ENCODE peak calls at places on chromosomes 7 and 10, in nine cellular contexts. G, A, J, P, S, M, K, V and Y are unnamed samples.

GRCh38 chr7:18345641-18346234 is 149.8 kb upstream of the HDAC9 start:
- DNase-seq in S (peak; percentile 29), K (peak; percentile 71), A (peak; percentile 57), M (peak; percentile 57), P (peak; percentile 35), J (peak; percentile 6), G (peak; percentile 46), V (no peak), Y (peak; percentile 84)

GRCh38 chr7:31811650-31812461 is 124.8 kb downstream of the PPP1R17 start:
- DNase-seq in K (no peak), V (no peak), P (no peak), J (peak; percentile 61), S (no peak), A (no peak), G (peak; percentile 75), M (peak; percentile 50), Y (peak; percentile 35)

GRCh38 chr10:68560201-68560915 is at the start of gene TET1:
- DNase-seq in S (peak; percentile 90), J (peak; percentile 36), K (peak; percentile 94), G (peak; percentile 59), A (peak; percentile 90), P (peak; percentile 64), M (peak; percentile 75), V (no peak), Y (peak; percentile 58)

GRCh38 chr10:97188234-97188847 is 2.6 kb upstream of the SLIT1 start:
- DNase-seq in M (no peak), S (no peak), V (no peak), K (no peak), P (no peak), A (no peak), J (no peak), G (no peak), Y (no peak)

GRCh38 chr7:81934596-81935301 is 164.9 kb upstream of the HGF start:
- DNase-seq in V (no peak), P (no peak), S (no peak), G (no peak), A (no peak), K (no peak), M (no peak), J (no peak), Y (no peak)

GRCh38 chr7:142612264-142612881 is 136.9 kb upstream of the PRSS1 start:
- DNase-seq in K (no peak), G (peak; percentile 45), M (peak; percentile 21), A (no peak), J (peak; percentile 17), S (no peak), V (no peak), P (no peak), Y (no peak)

GRCh38 chr7:132437730-132438129 is 138.5 kb downstream of the PLXNA4 start:
- DNase-seq in G (no peak), J (no peak), K (no peak), A (no peak), S (no peak), V (no peak), M (no peak), P (no peak), Y (no peak)

GRCh38 chr10:69345402-69345801 is 67.1 kb downstream of the HK1 start:
- DNase-seq in J (no peak), A (no peak), M (no peak), G (no peak), V (no peak), P (no peak), K (no peak), S (no peak), Y (no peak)

GRCh38 chr10:3500408-3500856 is 284.6 kb downstream of the KLF6 start:
- DNase-seq in K (peak; percentile 94), V (peak; percentile 21), S (no peak), M (peak; percentile 95), J (peak; percentile 98), G (peak; percentile 90), A (peak; percentile 89), P (peak; percentile 88), Y (peak; percentile 100)

GRCh38 chr10:3142146-3142875 is 30.3 kb downstream of the PITRM1 start:
- DNase-seq in J (no peak), G (no peak), V (no peak), M (no peak), S (no peak), A (no peak), K (no peak), P (no peak), Y (no peak)

GRCh38 chr10:124652200-124652599 is 92.0 kb downstream of the FAM53B start:
- DNase-seq in K (no peak), V (no peak), A (no peak), G (no peak), S (no peak), P (no peak), M (no peak), J (no peak), Y (no peak)
- H3K4me1 ChIP-seq in K (peaks cover 8% of the 10 kb centered on the region), V (peaks cover 52% of the 10 kb centered on the region), A (peaks cover 8% of the 10 kb centered on the region), G (peaks cover 22% of the 10 kb centered on the region), S (peaks cover 34% of the 10 kb centered on the region), P (peaks cover 40% of the 10 kb centered on the region), M (peaks cover 19% of the 10 kb centered on the region), J (peaks cover 30% of the 10 kb centered on the region), Y (peaks cover 8% of the 10 kb centered on the region)

DNA sequence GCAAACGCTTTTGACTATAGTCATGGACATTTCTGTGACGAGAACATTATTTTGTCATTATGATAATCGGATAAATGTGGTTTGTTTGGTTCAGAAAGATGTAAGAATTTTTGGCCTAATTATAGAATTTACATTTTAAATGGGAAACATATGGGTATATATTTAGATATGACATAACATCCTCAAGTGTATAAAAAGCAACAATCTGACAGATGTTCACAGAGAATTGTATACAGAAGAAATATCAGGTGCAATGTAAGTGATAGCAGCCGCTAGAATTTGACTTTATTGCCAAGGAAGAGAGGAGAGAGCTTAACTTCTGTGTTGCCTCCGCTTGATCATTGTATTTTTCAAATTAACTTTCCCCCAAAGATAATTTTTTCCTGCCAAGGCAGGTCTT is 186.4 kb upstream of the PRKCQ start:
- DNase-seq in M (peak; percentile 58), K (no peak), S (no peak), J (no peak), A (no peak), P (no peak), V (no peak), G (peak; percentile 50), Y (no peak)
- H3K9ac ChIP-seq in M (no peak overlapping the region), K (no peak overlapping the region), S (no peak overlapping the region), J (no peak overlapping the region), A (no peak overlapping the region), P (no peak overlapping the region), V (no peak overlapping the region), G (no peak overlapping the region), Y (no peak overlapping the region)

GRCh38 chr7:2105917-2106316 is 126.8 kb downstream of the MAD1L1 start:
- DNase-seq in M (no peak), K (peak; percentile 59), P (no peak), S (peak; percentile 94), G (no peak), V (no peak), A (no peak), J (no peak), Y (no peak)

GRCh38 chr7:2106506-2106905 is 126.2 kb downstream of the MAD1L1 start:
- DNase-seq in V (no peak), A (no peak), K (no peak), J (no peak), M (no peak), P (no peak), G (no peak), S (no peak), Y (no peak)

GRCh38 chr7:2105280-2105679 is 127.5 kb downstream of the MAD1L1 start:
- DNase-seq in K (no peak), P (no peak), V (no peak), G (no peak), J (no peak), A (no peak), M (no peak), S (no peak), Y (no peak)

GRCh38 chr7:2107386-2108085 is 125.2 kb downstream of the MAD1L1 start:
- DNase-seq in V (no peak), J (no peak), K (no peak), P (no peak), M (no peak), A (no peak), G (no peak), S (no peak), Y (no peak)

GRCh38 chr7:2106920-2107319 is 125.8 kb downstream of the MAD1L1 start:
- DNase-seq in K (peak; percentile 37), G (peak; percentile 67), S (no peak), J (peak; percentile 55), A (no peak), M (no peak), V (peak; percentile 79), P (no peak), Y (peak; percentile 9)
- H3K4me1 ChIP-seq in K (peaks cover 3% of the 10 kb centered on the region), G (peaks cover 47% of the 10 kb centered on the region), S (peaks cover 86% of the 10 kb centered on the region), J (peaks cover 61% of the 10 kb centered on the region), A (peaks cover 65% of the 10 kb centered on the region), M (peaks cover 23% of the 10 kb centered on the region), V (peaks cover 26% of the 10 kb centered on the region), P (peaks cover 52% of the 10 kb centered on the region), Y (peaks cover 25% of the 10 kb centered on the region)

GRCh38 chr7:1054438-1055083 is 10.2 kb downstream of the GPR146 start:
- DNase-seq in J (no peak), S (no peak), P (no peak), K (no peak), M (no peak), A (no peak), G (no peak), V (no peak), Y (peak; percentile 85)

GRCh38 chr7:1055084-1055450 is 10.7 kb downstream of the GPR146 start:
- DNase-seq in S (peak; percentile 91), V (no peak), J (no peak), P (no peak), A (no peak), M (peak; percentile 73), G (peak; percentile 26), K (no peak), Y (peak; percentile 90)

GRCh38 chr7:1056785-1057410 is 12.6 kb downstream of the GPR146 start:
- DNase-seq in S (no peak), P (no peak), G (no peak), A (no peak), K (no peak), V (no peak), M (no peak), J (no peak), Y (peak; percentile 89)

GRCh38 chr7:1056006-1056784 is 11.8 kb downstream of the GPR146 start:
- DNase-seq in G (no peak), M (no peak), V (no peak), S (no peak), P (no peak), J (no peak), A (no peak), K (no peak), Y (peak; percentile 95)

GRCh38 chr7:1055491-1056005 is 11.2 kb downstream of the GPR146 start:
- DNase-seq in M (no peak), A (no peak), P (no peak), K (no peak), J (no peak), S (no peak), V (no peak), G (no peak), Y (no peak)
- H3K9ac ChIP-seq in M (no peak overlapping the region), A (peak overlapping the region; percentile 40), P (no peak overlapping the region), K (no peak overlapping the region), J (no peak overlapping the region), S (peak overlapping the region; percentile 27), V (no peak overlapping the region), G (no peak overlapping the region), Y (no peak overlapping the region)

DNA sequence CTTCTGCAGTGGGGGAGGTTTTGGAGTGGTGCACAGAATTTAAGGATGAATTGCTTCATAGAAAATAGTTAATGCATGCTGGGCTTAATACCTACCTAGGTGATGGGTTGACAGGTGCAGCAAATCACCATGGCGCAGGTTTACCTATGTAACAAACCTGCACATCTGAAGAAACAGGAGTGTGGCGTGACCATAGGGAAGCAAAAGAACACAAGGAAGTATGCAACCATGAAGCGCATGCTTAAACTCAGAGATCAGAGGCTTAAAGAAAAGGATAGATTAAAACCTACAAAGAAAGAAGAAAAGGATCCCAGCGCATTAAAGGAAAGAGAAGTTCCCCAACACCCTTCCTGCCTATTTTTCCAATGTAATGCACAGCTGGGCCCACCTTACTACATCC is 22.0 kb downstream of the CCDC126 start:
- DNase-seq in A (no peak), G (no peak), M (no peak), V (no peak), K (no peak), J (no peak), P (no peak), S (no peak), Y (no peak)
- H3K4me1 ChIP-seq in A (no peaks in the 10 kb centered on the region), G (no peaks in the 10 kb centered on the region), M (no peaks in the 10 kb centered on the region), V (no peaks in the 10 kb centered on the region), K (no peaks in the 10 kb centered on the region), J (peaks cover 7% of the 10 kb centered on the region), P (peaks cover 7% of the 10 kb centered on the region), S (no peaks in the 10 kb centered on the region), Y (peaks cover 2% of the 10 kb centered on the region)